ENCODE peak calls at places on chromosome 9, in nine cellular contexts. A, J, F, L, X, Q, W, M and Z are unnamed samples.

GRCh38 chr9:108474356-108474755 is 381.4 kb downstream of the ACTL7B start:
- DNase-seq in M (no peak), J (no peak), F (no peak), A (no peak), W (no peak), L (no peak), X (no peak), Q (no peak), Z (no peak)

GRCh38 chr9:5951686-5952211 is 61.1 kb downstream of the MLANA start:
- DNase-seq in F (peak; percentile 70), L (no peak), J (no peak), Q (no peak), A (no peak), W (no peak), X (no peak), M (peak; percentile 6), Z (no peak)

GRCh38 chr9:70488793-70489105 is 74.3 kb upstream of the KLF9 start:
- DNase-seq in A (no peak), F (no peak), L (no peak), X (no peak), J (no peak), Q (no peak), M (peak; percentile 43), W (peak; percentile 54), Z (no peak)

GRCh38 chr9:114112778-114113585 is 13.9 kb upstream of the KIF12 start:
- DNase-seq in Q (peak; percentile 71), J (no peak), L (no peak), W (peak; percentile 56), A (peak; percentile 89), X (no peak), F (peak; percentile 43), M (no peak), Z (peak; percentile 97)

GRCh38 chr9:69319324-69320040 is 5.5 kb upstream of the ENTREP1 start:
- DNase-seq in W (no peak), J (no peak), Q (no peak), X (no peak), A (no peak), L (no peak), F (no peak), M (no peak), Z (no peak)

GRCh38 chr9:91978739-91979414 is 28.8 kb upstream of the ROR2 start:
- DNase-seq in A (no peak), Q (no peak), J (no peak), X (no peak), L (no peak), F (peak; percentile 46), M (peak; percentile 72), W (no peak), Z (no peak)

GRCh38 chr9:136495401-136495800 is 12.6 kb upstream of the SEC16A start:
- DNase-seq in M (no peak), F (no peak), L (no peak), X (no peak), W (no peak), A (no peak), Q (no peak), J (no peak), Z (no peak)

GRCh38 chr9:18594837-18595236 is 120.9 kb downstream of the ADAMTSL1 start:
- DNase-seq in M (no peak), X (no peak), F (no peak), J (no peak), Q (no peak), W (no peak), L (no peak), A (no peak), Z (no peak)

GRCh38 chr9:85053206-85053605 is 383.7 kb downstream of the NTRK2 start:
- DNase-seq in A (no peak), J (no peak), Q (no peak), F (no peak), W (no peak), X (no peak), L (no peak), M (no peak), Z (no peak)

GRCh38 chr9:93642961-93643360 is 66.6 kb downstream of the PHF2 start:
- DNase-seq in A (no peak), X (no peak), M (peak; percentile 55), Q (no peak), W (no peak), L (no peak), J (no peak), F (peak; percentile 42), Z (no peak)

GRCh38 chr9:106450549-106450948 is 412.4 kb upstream of the ZNF462 start:
- DNase-seq in F (no peak), J (no peak), M (no peak), A (peak; percentile 71), W (no peak), X (no peak), Q (no peak), L (no peak), Z (no peak)

GRCh38 chr9:131048332-131048731 is 39.4 kb downstream of the LAMC3 start:
- DNase-seq in J (no peak), M (no peak), F (no peak), Q (no peak), L (no peak), A (no peak), W (no peak), X (no peak), Z (no peak)

GRCh38 chr9:131046093-131046380 is 37.1 kb downstream of the LAMC3 start:
- DNase-seq in J (no peak), M (no peak), Q (no peak), F (peak; percentile 12), W (no peak), X (no peak), A (no peak), L (no peak), Z (no peak)

GRCh38 chr9:131045300-131046092 is 36.5 kb downstream of the LAMC3 start:
- DNase-seq in A (no peak), L (no peak), J (no peak), W (no peak), F (no peak), Q (no peak), X (no peak), M (no peak), Z (no peak)

GRCh38 chr9:131048820-131049219 is 39.8 kb downstream of the LAMC3 start:
- DNase-seq in M (no peak), W (no peak), Q (no peak), L (no peak), F (no peak), J (no peak), A (no peak), X (no peak), Z (no peak)

DNA sequence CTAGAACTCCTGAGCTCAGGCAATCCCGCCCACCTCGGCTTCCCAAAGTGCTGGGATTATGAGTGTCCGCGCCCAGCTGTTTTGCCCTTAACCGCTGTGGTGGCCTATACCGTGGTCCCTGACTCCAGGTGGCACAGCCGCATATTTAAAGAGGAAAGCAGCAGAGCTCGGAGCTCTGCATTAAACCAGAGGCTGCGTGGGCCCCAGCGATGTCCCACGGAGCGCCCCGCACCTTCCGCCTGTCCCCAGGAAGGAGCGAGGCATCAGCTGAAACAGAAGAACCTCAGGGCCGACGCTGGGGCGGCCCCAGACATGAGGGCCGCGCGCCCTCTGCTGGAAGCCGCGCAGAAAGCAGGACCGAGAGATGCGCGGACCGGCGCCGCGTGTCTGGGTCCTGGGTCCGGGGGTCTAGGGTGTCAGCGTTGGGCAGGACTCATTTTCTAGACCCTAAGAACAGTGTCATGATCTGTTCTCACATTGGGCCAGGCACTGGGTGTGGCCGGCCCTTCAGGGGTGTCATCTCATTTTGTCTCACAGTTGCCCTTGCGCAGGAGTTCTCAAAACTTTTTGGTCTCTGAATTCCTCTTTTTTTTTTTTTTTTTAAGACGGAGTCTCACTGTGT is 37.7 kb downstream of the LAMC3 start:
- DNase-seq in A (peak; percentile 56), W (peak; percentile 25), F (peak; percentile 69), M (peak; percentile 88), Q (peak; percentile 62), X (peak; percentile 72), L (peak; percentile 62), J (no peak), Z (peak; percentile 89)
- H3K4me3 ChIP-seq in A (no peak overlapping the region), W (no peak overlapping the region), F (no peak overlapping the region), M (no peak overlapping the region), Q (no peak overlapping the region), X (no peak overlapping the region), L (no peak overlapping the region), J (peak overlapping the region; percentile 3), Z (no peak overlapping the region)

GRCh38 chr9:101877439-101877838 is 139.0 kb upstream of the GRIN3A start:
- DNase-seq in W (no peak), A (no peak), Q (no peak), J (no peak), L (no peak), M (no peak), X (no peak), F (no peak), Z (no peak)
- H3K9me3 ChIP-seq in W (no peaks in the 10 kb centered on the region), A (no peaks in the 10 kb centered on the region), Q (no peaks in the 10 kb centered on the region), J (no peaks in the 10 kb centered on the region), L (no peaks in the 10 kb centered on the region), M (no peaks in the 10 kb centered on the region), X (no peaks in the 10 kb centered on the region), F (no peaks in the 10 kb centered on the region), Z (no peaks in the 10 kb centered on the region)

GRCh38 chr9:117703538-117703937 is 665 bp upstream of the TLR4 start:
- DNase-seq in X (no peak), F (no peak), M (peak; percentile 48), J (no peak), W (no peak), Q (no peak), L (no peak), A (no peak), Z (no peak)
- H3K4me3 ChIP-seq in X (no peak overlapping the region), F (no peak overlapping the region), M (peak overlapping the region; percentile 88), J (peak overlapping the region; percentile 55), W (peak overlapping the region; percentile 52), Q (no peak overlapping the region), L (no peak overlapping the region), A (peak overlapping the region; percentile 71), Z (peak overlapping the region; percentile 67)

GRCh38 chr9:2291980-2292704 is 277.0 kb downstream of the SMARCA2 start:
- DNase-seq in F (peak; percentile 55), M (peak; percentile 10), L (no peak), X (no peak), J (no peak), A (no peak), Q (no peak), W (peak; percentile 62), Z (no peak)

GRCh38 chr9:2289234-2289755 is 274.1 kb downstream of the SMARCA2 start:
- DNase-seq in M (no peak), X (no peak), F (no peak), J (no peak), L (no peak), A (no peak), W (no peak), Q (no peak), Z (no peak)

GRCh38 chr9:2288309-2288708 is 273.2 kb downstream of the SMARCA2 start:
- DNase-seq in X (no peak), L (no peak), A (no peak), J (no peak), F (no peak), W (no peak), M (no peak), Q (no peak), Z (no peak)

GRCh38 chr9:2292733-2293132 is 277.6 kb downstream of the SMARCA2 start:
- DNase-seq in X (no peak), J (no peak), W (no peak), A (no peak), Q (no peak), L (no peak), F (no peak), M (no peak), Z (no peak)

DNA sequence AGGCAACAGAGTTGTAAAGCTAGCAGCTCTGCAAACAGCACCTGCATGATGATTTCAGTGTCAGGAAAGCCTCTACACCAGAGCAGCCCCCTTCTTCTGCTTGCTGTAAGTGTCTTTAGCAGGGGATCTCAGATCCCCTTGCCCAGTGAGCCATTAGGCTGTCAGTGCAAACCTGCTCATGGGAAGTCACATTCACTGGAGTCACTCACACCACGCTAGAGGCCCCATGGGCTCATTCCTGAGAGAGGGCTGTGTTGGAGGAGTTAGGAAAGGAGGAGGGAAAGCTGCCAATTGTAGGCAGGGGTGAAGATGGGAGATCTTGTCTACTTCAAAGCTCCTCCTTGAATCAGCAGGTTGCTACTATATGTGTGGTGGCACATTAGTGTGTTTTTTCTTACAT is 275.2 kb downstream of the SMARCA2 start:
- DNase-seq in M (no peak), Q (no peak), J (no peak), W (no peak), X (no peak), L (no peak), A (no peak), F (no peak), Z (no peak)
- H3K9me3 ChIP-seq in M (no peaks in the 10 kb centered on the region), Q (no peaks in the 10 kb centered on the region), J (no peaks in the 10 kb centered on the region), W (no peaks in the 10 kb centered on the region), X (no peaks in the 10 kb centered on the region), L (no peaks in the 10 kb centered on the region), A (no peaks in the 10 kb centered on the region), F (no peaks in the 10 kb centered on the region), Z (no peaks in the 10 kb centered on the region)